ENCODE peak calls at places on chromosomes 4 and X, in five cellular contexts. C is activated CD4-positive, alpha-beta T cell treated with anti-CD3 and anti-CD28 coated beads, Interleukin-2, amount 50 U/mL, for 4 hours; Z is EL; J is Ammon's horn; L is stimulated activated CD4-positive, alpha-beta T cell treated with anti-CD3 and anti-CD28 coated beads, TNF-alpha, amount 100 ng/mL, for 48 hours. V is an unnamed sample.

GRCh38 chrX:48945517-48946348 is 11.7 kb downstream of the OTUD5 start:
- DNase-seq in C (peak; percentile 34), Z (peak; percentile 38), J (peak; percentile 36), L (no peak), V (no peak)

GRCh38 chrX:123173833-123174232 is 10.2 kb upstream of the GRIA3 start:
- DNase-seq in C (no peak), Z (no peak), J (no peak), L (no peak), V (no peak)

GRCh38 chr4:90786602-90787001 is 659.4 kb downstream of the CCSER1 start:
- DNase-seq in C (no peak), Z (no peak), J (peak; percentile 17), L (no peak), V (no peak)

GRCh38 chr4:105709081-105709450 is 482 bp downstream of the GSTCD start:
- DNase-seq in C (no peak), Z (peak; percentile 37), J (peak; percentile 8), L (peak; percentile 3), V (peak; percentile 11)

GRCh38 chrX:32137525-32137924 is 1065.7 kb upstream of the FTHL17 start:
- DNase-seq in C (no peak), Z (no peak), J (no peak), L (no peak), V (no peak)

GRCh38 chr4:32140636-32141035 is 1420.5 kb downstream of the PCDH7 start:
- DNase-seq in C (no peak), Z (no peak), J (no peak), L (no peak), V (peak; percentile 96)

GRCh38 chrX:102846544-102847236 is 90.4 kb upstream of the RAB40AL start:
- DNase-seq in C (no peak), Z (peak; percentile 55), J (no peak), L (no peak), V (peak; percentile 62)

GRCh38 chr4:161256172-161256571 is 907.6 kb downstream of the FSTL5 start:
- DNase-seq in C (no peak), Z (no peak), J (no peak), L (no peak), V (peak; percentile 1)

GRCh38 chr4:102392033-102392744 is 46.9 kb upstream of the SLC39A8 start:
- DNase-seq in C (no peak), Z (no peak), J (no peak), L (no peak), V (no peak)

GRCh38 chr4:186021461-186022167 is 47.3 kb upstream of the TLR3 start:
- DNase-seq in C (no peak), Z (peak; percentile 32), J (peak; percentile 78), L (no peak), V (peak; percentile 15)

GRCh38 chr4:163048447-163048846 is 118.2 kb downstream of the NAF1 start:
- DNase-seq in C (no peak), Z (peak; percentile 20), J (peak; percentile 5), L (no peak), V (peak; percentile 9)

GRCh38 chrX:39484669-39485068 is 613.1 kb downstream of the BCOR start:
- DNase-seq in C (no peak), Z (no peak), J (peak; percentile 18), L (no peak), V (no peak)

GRCh38 chrX:21479695-21480280 is 105.6 kb downstream of the CNKSR2 start:
- DNase-seq in C (no peak), Z (peak; percentile 31), J (peak; percentile 45), L (no peak), V (peak; percentile 10)

GRCh38 chrX:136199365-136199764 is 51.8 kb downstream of the MAP7D3 start:
- DNase-seq in C (no peak), Z (no peak), J (no peak), L (no peak), V (peak; percentile 56)

GRCh38 chr4:67869580-67870190 is 14.1 kb downstream of the TMPRSS11D start:
- DNase-seq in C (no peak), Z (no peak), J (no peak), L (no peak), V (no peak)

GRCh38 chr4:145061325-145061920 is 36.6 kb downstream of the ANAPC10 start:
- DNase-seq in C (no peak), Z (peak; percentile 54), J (peak; percentile 58), L (no peak), V (peak; percentile 24)

V was measured in astrocyte.